ENCODE peak calls at places on chromosomes 12 and 14, in nine cellular contexts. One of them, this sample, is unnamed.

GRCh38 chr12:49811136-49811535 is 17.1 kb downstream of the NCKAP5L start:
- DNase-seq in T-helper 1 cell: no peak
- DNase-seq in SIG-M5: no peak
- DNase-seq in endothelial cell: no peak
- DNase-seq in foreskin fibroblast: no peak
- DNase-seq in NCI-H524: peak
- DNase-seq in GM03348: peak
- DNase-seq in OCI-LY7: no peak
- DNase-seq in HFFc6: no peak
- DNase-seq in this sample: no peak

GRCh38 chr14:88500611-88501010 is 54.2 kb downstream of the PTPN21 start:
- DNase-seq in SIG-M5: no peak
- DNase-seq in HFFc6: no peak
- DNase-seq in OCI-LY7: no peak
- DNase-seq in NCI-H524: no peak
- DNase-seq in foreskin fibroblast: no peak
- DNase-seq in GM03348: no peak
- DNase-seq in endothelial cell: no peak
- DNase-seq in T-helper 1 cell: no peak
- DNase-seq in this sample: no peak

GRCh38 chr12:22018860-22019259 is 27.2 kb upstream of the CMAS start:
- DNase-seq in SIG-M5: no peak
- DNase-seq in T-helper 1 cell: no peak
- DNase-seq in OCI-LY7: no peak
- DNase-seq in GM03348: no peak
- DNase-seq in foreskin fibroblast: peak
- DNase-seq in NCI-H524: peak
- DNase-seq in HFFc6: no peak
- DNase-seq in endothelial cell: no peak
- DNase-seq in this sample: peak

GRCh38 chr14:99273724-99274345 is 1.8 kb upstream of the BCL11B start:
- DNase-seq in T-helper 1 cell: no peak
- DNase-seq in OCI-LY7: no peak
- DNase-seq in HFFc6: no peak
- DNase-seq in GM03348: no peak
- DNase-seq in foreskin fibroblast: peak
- DNase-seq in NCI-H524: peak
- DNase-seq in SIG-M5: no peak
- DNase-seq in endothelial cell: no peak
- DNase-seq in this sample: no peak

GRCh38 chr12:1797011-1797901 is 23.1 kb upstream of the LRTM2 start:
- DNase-seq in GM03348: peak
- DNase-seq in OCI-LY7: no peak
- DNase-seq in SIG-M5: no peak
- DNase-seq in foreskin fibroblast: peak
- DNase-seq in NCI-H524: no peak
- DNase-seq in T-helper 1 cell: peak
- DNase-seq in HFFc6: no peak
- DNase-seq in endothelial cell: no peak
- DNase-seq in this sample: no peak

GRCh38 chr14:95496111-95496681 is 20.3 kb downstream of the SYNE3 start:
- DNase-seq in SIG-M5: no peak
- DNase-seq in GM03348: peak
- DNase-seq in foreskin fibroblast: peak
- DNase-seq in OCI-LY7: no peak
- DNase-seq in endothelial cell: no peak
- DNase-seq in HFFc6: peak
- DNase-seq in NCI-H524: no peak
- DNase-seq in T-helper 1 cell: no peak
- DNase-seq in this sample: no peak

GRCh38 chr14:54258382-54258781 is 138.4 kb upstream of the CDKN3 start:
- DNase-seq in OCI-LY7: no peak
- DNase-seq in HFFc6: no peak
- DNase-seq in T-helper 1 cell: no peak
- DNase-seq in SIG-M5: no peak
- DNase-seq in endothelial cell: no peak
- DNase-seq in GM03348: no peak
- DNase-seq in NCI-H524: no peak
- DNase-seq in foreskin fibroblast: no peak
- DNase-seq in this sample: no peak

GRCh38 chr12:123696641-123697040 is 15.5 kb upstream of the ATP6V0A2 start:
- DNase-seq in endothelial cell: no peak
- DNase-seq in NCI-H524: no peak
- DNase-seq in SIG-M5: no peak
- DNase-seq in GM03348: no peak
- DNase-seq in T-helper 1 cell: no peak
- DNase-seq in OCI-LY7: peak
- DNase-seq in HFFc6: no peak
- DNase-seq in foreskin fibroblast: no peak
- DNase-seq in this sample: no peak

GRCh38 chr12:96371138-96371786 is 29.0 kb downstream of the CDK17 start:
- DNase-seq in T-helper 1 cell: no peak
- DNase-seq in endothelial cell: no peak
- DNase-seq in SIG-M5: no peak
- DNase-seq in NCI-H524: peak
- DNase-seq in HFFc6: no peak
- DNase-seq in OCI-LY7: no peak
- DNase-seq in GM03348: no peak
- DNase-seq in foreskin fibroblast: no peak
- DNase-seq in this sample: no peak

GRCh38 chr14:88551936-88552565 is 2.8 kb downstream of the PTPN21 start:
- DNase-seq in NCI-H524: peak
- DNase-seq in HFFc6: no peak
- DNase-seq in endothelial cell: peak
- DNase-seq in foreskin fibroblast: peak
- DNase-seq in OCI-LY7: no peak
- DNase-seq in GM03348: peak
- DNase-seq in T-helper 1 cell: no peak
- DNase-seq in SIG-M5: no peak
- DNase-seq in this sample: no peak

GRCh38 chr12:26648584-26648983 is 184.4 kb downstream of the ITPR2 start:
- DNase-seq in OCI-LY7: no peak
- DNase-seq in SIG-M5: no peak
- DNase-seq in foreskin fibroblast: peak
- DNase-seq in T-helper 1 cell: no peak
- DNase-seq in NCI-H524: no peak
- DNase-seq in GM03348: peak
- DNase-seq in HFFc6: peak
- DNase-seq in endothelial cell: no peak
- DNase-seq in this sample: no peak

GRCh38 chr12:122395319-122395718 is 27.1 kb downstream of the CLIP1 start:
- DNase-seq in NCI-H524: no peak
- DNase-seq in T-helper 1 cell: no peak
- DNase-seq in GM03348: peak
- DNase-seq in OCI-LY7: no peak
- DNase-seq in HFFc6: peak
- DNase-seq in SIG-M5: no peak
- DNase-seq in endothelial cell: no peak
- DNase-seq in foreskin fibroblast: peak
- DNase-seq in this sample: peak

GRCh38 chr14:69287096-69287991 is 27.4 kb downstream of the GALNT16 start:
- DNase-seq in GM03348: peak
- DNase-seq in OCI-LY7: no peak
- DNase-seq in foreskin fibroblast: no peak
- DNase-seq in T-helper 1 cell: no peak
- DNase-seq in endothelial cell: no peak
- DNase-seq in HFFc6: no peak
- DNase-seq in NCI-H524: peak
- DNase-seq in SIG-M5: no peak
- DNase-seq in this sample: no peak

This sample was measured in RKO.